ENCODE peak calls at places on chromosome 1, in six cellular contexts. E is T-helper 17 cell; Q is cardiac muscle cell; Y is stimulated activated CD4-positive, alpha-beta T cell treated with anti-CD3 and anti-CD28 coated beads, Interleukin-4, amount 100 ng/mL, for 48 hours; V is T1000; G is left ventricle myocardium superior. X is an unnamed sample.

GRCh38 chr1:55428944-55429931 is 214.1 kb upstream of the USP24 start:
- DNase-seq in E (no peak), Q (no peak), Y (no peak), V (peak; percentile 95), G (peak; percentile 34), X (no peak)

GRCh38 chr1:25705699-25706098 is 89.1 kb downstream of the MAN1C1 start:
- DNase-seq in E (no peak), Q (no peak), Y (no peak), V (no peak), G (no peak), X (no peak)

GRCh38 chr1:23756676-23757075 is 13.4 kb downstream of the ELOA start:
- DNase-seq in E (no peak), Q (no peak), Y (no peak), V (no peak), G (no peak), X (no peak)

GRCh38 chr1:167455786-167456446 is 62.4 kb downstream of the CD247 start:
- DNase-seq in E (peak; percentile 51), Q (peak; percentile 58), Y (peak; percentile 37), V (no peak), G (peak; percentile 74), X (peak; percentile 40)

GRCh38 chr1:233112184-233113008 is 162.0 kb downstream of the NTPCR start:
- DNase-seq in E (no peak), Q (no peak), Y (no peak), V (no peak), G (no peak), X (no peak)

GRCh38 chr1:39683591-39684312 is 7.5 kb downstream of the HPCAL4 start:
- DNase-seq in E (no peak), Q (no peak), Y (no peak), V (no peak), G (peak; percentile 62), X (no peak)

GRCh38 chr1:170593612-170594011 is 61.6 kb downstream of the GORAB start:
- DNase-seq in E (no peak), Q (no peak), Y (no peak), V (no peak), G (no peak), X (no peak)

GRCh38 chr1:204123376-204123775 is 28.5 kb downstream of the ETNK2 start:
- DNase-seq in E (no peak), Q (no peak), Y (no peak), V (no peak), G (no peak), X (peak; percentile 54)

GRCh38 chr1:63731117-63732043 is 42.4 kb upstream of the ROR1 start:
- DNase-seq in E (no peak), Q (no peak), Y (no peak), V (peak; percentile 88), G (no peak), X (no peak)

GRCh38 chr1:17405898-17406759 is 33.3 kb downstream of the RCC2 start:
- DNase-seq in E (no peak), Q (peak; percentile 82), Y (peak; percentile 26), V (peak; percentile 39), G (peak; percentile 71), X (peak; percentile 54)

GRCh38 chr1:25117233-25117823 is 115.0 kb downstream of the SYF2 start:
- DNase-seq in E (no peak), Q (no peak), Y (no peak), V (no peak), G (no peak), X (no peak)

GRCh38 chr1:24362982-24363614 is 43.9 kb downstream of the GRHL3 start:
- DNase-seq in E (no peak), Q (no peak), Y (no peak), V (peak; percentile 24), G (peak; percentile 41), X (no peak)

GRCh38 chr1:238991730-238992490 is 394.5 kb upstream of the CHRM3 start:
- DNase-seq in E (no peak), Q (no peak), Y (no peak), V (no peak), G (no peak), X (no peak)

GRCh38 chr1:9331558-9332346 is 39.1 kb downstream of the SPSB1 start:
- DNase-seq in E (no peak), Q (no peak), Y (no peak), V (no peak), G (no peak), X (no peak)

GRCh38 chr1:240658312-240658975 is 46.5 kb upstream of the GREM2 start:
- DNase-seq in E (no peak), Q (no peak), Y (no peak), V (no peak), G (no peak), X (no peak)

GRCh38 chr1:106233511-106233910 is 823.0 kb upstream of the PRMT6 start:
- DNase-seq in E (no peak), Q (no peak), Y (no peak), V (no peak), G (no peak), X (no peak)

GRCh38 chr1:39687243-39687642 is 4.0 kb downstream of the HPCAL4 start:
- DNase-seq in E (no peak), Q (no peak), Y (no peak), V (no peak), G (no peak), X (no peak)

GRCh38 chr1:42979888-42980800 is 21.5 kb upstream of the SLC2A1 start:
- DNase-seq in E (no peak), Q (no peak), Y (no peak), V (no peak), G (no peak), X (no peak)

GRCh38 chr1:83796409-83796808 is 202.5 kb downstream of the TTLL7 start:
- DNase-seq in E (no peak), Q (no peak), Y (no peak), V (no peak), G (no peak), X (no peak)

GRCh38 chr1:193676996-193677569 is 490.7 kb upstream of the B3GALT2 start:
- DNase-seq in E (no peak), Q (no peak), Y (no peak), V (no peak), G (no peak), X (no peak)

GRCh38 chr1:28456078-28456477 is 49.8 kb upstream of the RCC1 start:
- DNase-seq in E (no peak), Q (no peak), Y (no peak), V (no peak), G (no peak), X (no peak)

GRCh38 chr1:16181887-16182719 is 26.2 kb upstream of the EPHA2 start:
- DNase-seq in E (no peak), Q (peak; percentile 49), Y (no peak), V (peak; percentile 81), G (peak; percentile 85), X (peak; percentile 91)

GRCh38 chr1:84754376-84754672 is 64.1 kb upstream of the SSX2IP start:
- DNase-seq in E (no peak), Q (no peak), Y (no peak), V (no peak), G (no peak), X (no peak)

GRCh38 chr1:19429611-19430010 is 55.7 kb downstream of the CAPZB start:
- DNase-seq in E (no peak), Q (no peak), Y (no peak), V (no peak), G (no peak), X (no peak)

GRCh38 chr1:22952694-22953391 is 19.8 kb downstream of the LACTBL1 start:
- DNase-seq in E (no peak), Q (no peak), Y (no peak), V (no peak), G (no peak), X (no peak)

GRCh38 chr1:199759268-199759724 is 268.2 kb upstream of the NR5A2 start:
- DNase-seq in E (no peak), Q (no peak), Y (no peak), V (peak; percentile 29), G (no peak), X (no peak)

GRCh38 chr1:17851075-17851474 is 95.9 kb downstream of the ACTL8 start:
- DNase-seq in E (no peak), Q (no peak), Y (no peak), V (no peak), G (no peak), X (no peak)

GRCh38 chr1:96843196-96843595 is 121.6 kb downstream of the PTBP2 start:
- DNase-seq in E (no peak), Q (no peak), Y (no peak), V (no peak), G (no peak), X (no peak)

GRCh38 chr1:3066250-3066711 is 2.7 kb upstream of the PRDM16 start:
- DNase-seq in E (no peak), Q (peak; percentile 82), Y (no peak), V (no peak), G (peak; percentile 81), X (peak; percentile 82)

GRCh38 chr1:7478142-7478796 is 292.8 kb upstream of the VAMP3 start:
- DNase-seq in E (no peak), Q (no peak), Y (no peak), V (no peak), G (no peak), X (no peak)

GRCh38 chr1:37892151-37893047 is 33.0 kb upstream of the MTF1 start:
- DNase-seq in E (no peak), Q (no peak), Y (no peak), V (no peak), G (no peak), X (no peak)